ENCODE peak calls at places on chromosomes 11 and 22, in five cellular contexts. X, L, M, S and R are unnamed samples.

GRCh38 chr11:87252869-87253268 is 215.1 kb downstream of the TMEM135 start:
- DNase-seq in M (no peak), X (no peak), L (no peak), S (no peak), R (no peak)

GRCh38 chr11:71086687-71087258 is 165.6 kb downstream of the SHANK2 start:
- DNase-seq in S (no peak), M (no peak), X (no peak), L (no peak), R (peak)

GRCh38 chr11:10846664-10847063 is 11.2 kb downstream of the ZBED5 start:
- DNase-seq in X (no peak), M (no peak), S (no peak), L (no peak), R (no peak)

GRCh38 chr22:47588583-47588970 is 826.1 kb downstream of the TBC1D22A start:
- DNase-seq in L (no peak), X (no peak), S (peak), M (no peak), R (no peak)

GRCh38 chr11:117631336-117632090 is 165.5 kb downstream of the DSCAML1 start:
- DNase-seq in L (no peak), S (no peak), M (no peak), X (no peak), R (no peak)

GRCh38 chr11:13183094-13183825 is 94.3 kb upstream of the BMAL1 start:
- DNase-seq in L (no peak), S (no peak), M (no peak), X (no peak), R (peak)

GRCh38 chr11:2194877-2195755 is 23.5 kb upstream of the TH start:
- DNase-seq in S (no peak), X (peak), M (no peak), L (no peak), R (peak)

GRCh38 chr11:125358254-125358840 is 137.7 kb downstream of the FEZ1 start:
- DNase-seq in X (no peak), M (no peak), L (no peak), S (no peak), R (peak)

GRCh38 chr22:40829131-40829530 is 10.0 kb upstream of the SLC25A17 start:
- DNase-seq in L (no peak), S (no peak), M (no peak), X (no peak), R (no peak)

GRCh38 chr11:7219457-7219856 is 32.2 kb upstream of the SYT9 start:
- DNase-seq in S (no peak), X (no peak), L (no peak), M (no peak), R (no peak)

GRCh38 chr22:39620924-39621690 is 50.6 kb downstream of the CACNA1I start:
- DNase-seq in L (no peak), X (no peak), S (no peak), M (no peak), R (no peak)

GRCh38 chr22:35197071-35197470 is 60.2 kb upstream of the HMGXB4 start:
- DNase-seq in S (no peak), L (no peak), M (no peak), X (no peak), R (no peak)

GRCh38 chr11:9604134-9604533 is 30.7 kb downstream of the WEE1 start:
- DNase-seq in M (no peak), L (no peak), S (no peak), X (no peak), R (no peak)

GRCh38 chr22:35131423-35132050 is 65.6 kb downstream of the ISX start:
- DNase-seq in X (no peak), L (no peak), S (no peak), M (no peak), R (no peak)

GRCh38 chr11:66548041-66548440 is 1.3 kb downstream of the ACTN3 start:
- DNase-seq in X (no peak), L (no peak), M (no peak), S (no peak), R (no peak)

DNA sequence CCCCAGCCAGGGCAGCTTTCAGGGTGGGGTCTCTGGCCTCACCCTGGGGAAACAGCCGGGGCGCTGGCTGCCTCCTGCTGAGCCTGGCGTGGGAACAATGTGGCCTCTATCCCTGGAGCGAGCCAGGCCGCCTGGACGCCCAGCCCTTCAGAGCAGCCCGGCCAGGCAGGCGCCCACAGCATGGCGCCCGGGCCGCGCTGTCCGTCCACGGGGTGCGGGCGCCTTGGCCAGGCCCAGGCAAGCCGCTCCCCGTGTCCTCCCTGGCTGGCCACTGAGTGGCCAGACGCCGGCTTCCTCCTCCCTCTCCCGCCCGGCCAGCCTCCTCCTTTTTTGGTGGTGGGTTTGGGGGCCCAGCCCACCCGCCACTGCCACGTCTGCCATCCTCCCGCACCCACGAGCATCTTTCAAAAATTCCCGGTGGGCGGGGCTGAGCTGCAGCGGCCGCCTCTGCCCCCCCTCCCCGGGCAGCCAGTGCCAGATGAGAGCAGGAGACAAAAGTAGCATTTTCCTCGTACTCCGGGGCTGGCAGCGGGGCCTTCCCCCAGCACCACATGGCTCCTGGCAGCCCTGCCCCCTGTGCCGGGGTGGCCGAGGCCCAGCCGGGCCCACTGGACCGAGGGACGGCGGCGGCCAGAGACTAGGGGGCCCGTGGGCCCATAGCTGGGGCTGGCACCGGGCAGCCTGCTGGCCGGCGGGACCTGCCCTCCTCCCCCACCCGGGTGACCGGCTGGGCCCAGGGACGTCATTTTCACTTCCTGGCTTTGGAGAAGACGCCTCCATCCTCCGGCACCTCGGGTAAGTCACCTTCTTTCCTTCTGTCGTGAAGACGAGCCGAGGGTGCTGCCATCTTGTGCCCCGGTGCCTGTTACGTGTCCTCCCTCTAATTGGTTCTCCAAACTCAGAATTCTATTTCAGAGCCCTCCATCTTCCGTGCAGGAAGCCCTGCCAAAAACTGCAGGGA is 70.2 kb upstream of the PPARA start:
- DNase-seq in X (no peak), S (peak), L (no peak), M (no peak), R (peak)
- H3K4me3 ChIP-seq in X (no peak), S (peak), L (peak), M (no peak), R (peak)

DNA sequence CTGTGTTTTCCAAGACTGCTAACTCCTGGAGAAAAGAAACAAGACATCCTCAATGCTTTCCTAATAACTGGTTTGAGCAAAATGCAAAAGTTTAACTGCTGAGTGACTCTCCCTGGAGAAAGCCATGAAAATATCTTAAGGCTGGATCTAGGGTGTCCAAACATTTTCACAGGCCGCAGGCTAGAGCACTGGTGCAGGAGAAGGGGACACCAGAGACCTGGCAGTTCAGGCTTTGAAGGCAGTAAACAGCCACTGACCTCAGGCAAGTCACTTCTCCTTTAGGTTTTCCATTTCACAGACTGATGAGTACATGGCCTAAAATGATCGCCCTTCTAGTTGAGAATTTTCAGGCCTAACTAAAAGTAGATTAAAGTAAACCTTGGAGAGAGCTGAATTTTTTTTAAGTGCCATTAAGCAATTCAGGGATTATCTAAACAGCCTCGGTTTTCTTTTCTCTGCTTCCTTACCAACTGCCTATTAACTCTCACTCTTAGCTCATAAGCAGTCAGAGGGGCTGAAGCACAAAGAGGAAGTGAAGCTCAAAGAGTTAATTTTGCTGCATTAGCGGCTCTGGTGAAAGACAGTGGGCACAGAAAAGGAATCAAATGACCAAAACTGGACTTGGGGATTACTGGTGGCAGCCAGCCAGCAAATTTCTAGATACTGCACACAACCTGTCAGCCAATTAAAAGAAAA is 2.3 kb downstream of the CHKA start:
- DNase-seq in L (no peak), S (no peak), X (no peak), M (no peak), R (no peak)
- H3K4me3 ChIP-seq in L (no peak), S (peak), X (no peak), M (no peak), R (no peak)

DNA sequence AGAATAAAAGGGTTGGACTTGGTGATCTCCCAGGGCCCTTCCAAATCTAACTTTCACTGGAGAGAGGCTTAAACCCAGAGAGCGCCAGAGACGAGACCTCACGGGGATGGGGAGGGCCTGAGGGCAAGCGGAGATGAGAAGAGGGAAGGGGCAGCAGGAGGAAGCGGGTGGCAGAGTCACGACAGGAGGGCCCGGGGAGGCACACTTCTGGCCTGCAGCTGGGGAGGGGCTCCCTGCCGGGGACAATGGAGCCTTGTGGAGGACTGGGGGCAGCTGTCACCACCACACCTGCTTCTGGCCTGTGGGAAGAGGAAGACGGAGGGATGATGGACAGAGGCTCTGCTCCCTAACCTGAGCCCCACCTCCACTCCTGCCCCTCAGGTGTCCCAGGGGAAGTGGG is 40.2 kb downstream of the PDE2A start:
- DNase-seq in L (no peak), M (no peak), X (no peak), S (no peak), R (no peak)
- H3K4me3 ChIP-seq in L (no peak), M (no peak), X (no peak), S (no peak), R (no peak)

GRCh38 chr22:31970490-31971444 is 26.4 kb downstream of the YWHAH start:
- DNase-seq in L (no peak), M (no peak), S (peak), X (peak), R (peak)
- H3K4me3 ChIP-seq in L (peak), M (peak), S (peak), X (peak), R (peak)

DNA sequence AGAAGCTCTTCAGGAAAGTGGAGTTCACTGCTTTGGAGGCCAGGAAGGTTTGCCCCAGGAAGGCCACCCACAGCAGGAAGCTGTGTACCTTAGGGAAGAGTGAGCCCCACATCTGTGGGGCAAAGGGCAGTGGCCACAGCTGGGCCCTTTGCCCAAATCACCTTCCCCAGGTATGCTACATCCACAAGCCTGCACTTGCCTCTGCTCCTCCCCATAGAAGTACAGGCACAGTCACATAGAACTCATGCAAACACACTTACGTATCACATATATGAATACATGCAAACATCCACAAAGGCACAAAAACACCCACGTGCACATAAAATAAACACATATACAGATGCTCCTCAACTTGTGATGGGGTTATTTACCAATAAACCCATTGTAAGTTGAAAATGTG is 2.1 kb downstream of the TRIM29 start:
- DNase-seq in X (no peak), M (no peak), S (peak), L (no peak), R (no peak)
- H3K4me3 ChIP-seq in X (no peak), M (no peak), S (no peak), L (no peak), R (no peak)

GRCh38 chr11:43685483-43685882 is 4.9 kb downstream of the HSD17B12 start:
- DNase-seq in S (no peak), M (no peak), L (no peak), X (no peak), R (no peak)
- H3K4me3 ChIP-seq in S (no peak), M (no peak), L (no peak), X (no peak), R (no peak)

GRCh38 chr22:24027389-24027980 is 16.4 kb downstream of the CABIN1 start:
- DNase-seq in X (no peak), S (no peak), L (no peak), M (no peak), R (no peak)

GRCh38 chr22:24027991-24028390 is 16.9 kb downstream of the CABIN1 start:
- DNase-seq in M (no peak), S (no peak), X (no peak), L (no peak), R (no peak)

GRCh38 chr22:24026056-24026455 is 15.0 kb downstream of the CABIN1 start:
- DNase-seq in S (no peak), X (no peak), L (no peak), M (no peak), R (no peak)

GRCh38 chr22:24025475-24025874 is 14.4 kb downstream of the CABIN1 start:
- DNase-seq in L (no peak), S (no peak), X (no peak), M (no peak), R (no peak)

DNA sequence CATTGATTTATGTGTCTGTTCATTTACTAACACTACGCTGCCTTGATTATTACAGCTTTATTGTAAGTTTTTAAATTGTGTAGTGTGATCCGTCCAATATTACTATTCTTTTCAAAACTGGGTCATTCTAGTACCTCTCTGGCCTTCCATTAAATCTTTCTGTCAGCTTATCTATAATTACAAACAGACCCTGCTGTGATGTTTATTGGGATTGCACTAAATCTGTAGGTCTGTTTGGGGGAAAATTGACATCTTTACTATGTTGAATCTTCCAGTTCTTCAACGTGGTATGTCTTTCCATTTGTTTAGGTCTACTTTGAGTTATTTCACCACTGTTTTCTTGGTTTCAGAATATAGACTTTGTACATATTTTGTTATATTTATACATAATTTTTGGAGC is 15.6 kb downstream of the CABIN1 start:
- DNase-seq in L (no peak), M (no peak), S (no peak), X (no peak), R (no peak)
- H3K4me3 ChIP-seq in L (no peak), M (no peak), S (no peak), X (no peak), R (no peak)

DNA sequence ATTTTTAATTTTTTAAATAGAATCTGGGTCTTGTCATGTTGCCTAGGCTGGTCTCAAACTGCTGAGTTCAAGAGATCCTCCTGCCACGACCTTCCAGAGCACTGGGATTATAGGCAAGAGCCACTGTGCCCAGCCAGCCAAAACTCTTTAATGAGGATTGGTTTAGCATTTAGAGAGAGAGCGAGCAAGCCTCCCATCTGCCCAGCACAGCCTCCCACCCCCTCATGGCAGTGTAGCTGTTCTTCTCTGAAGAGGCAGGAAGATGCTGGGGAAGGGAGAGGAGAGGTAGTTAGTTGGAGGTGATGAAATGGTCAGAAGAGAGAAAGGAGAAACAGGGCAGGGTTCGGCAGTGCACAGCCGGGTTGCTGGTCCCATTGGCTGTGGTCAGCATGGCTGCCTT is 105.7 kb downstream of the SCN3B start:
- DNase-seq in M (no peak), L (no peak), S (no peak), X (no peak), R (no peak)
- H3K4me3 ChIP-seq in M (no peak), L (no peak), S (no peak), X (no peak), R (no peak)

GRCh38 chr11:120953230-120953558 is 70.7 kb upstream of the TBCEL start:
- DNase-seq in S (no peak), X (no peak), L (no peak), M (no peak), R (no peak)

GRCh38 chr11:120954381-120954780 is 69.5 kb upstream of the TBCEL start:
- DNase-seq in X (no peak), L (no peak), S (no peak), M (no peak), R (no peak)

GRCh38 chr11:120950880-120951279 is 73.0 kb upstream of the TBCEL start:
- DNase-seq in L (no peak), M (no peak), S (no peak), X (no peak), R (no peak)

GRCh38 chr11:120956710-120957500 is 67.0 kb upstream of the TBCEL start:
- DNase-seq in X (peak), M (no peak), S (no peak), L (no peak), R (no peak)

DNA sequence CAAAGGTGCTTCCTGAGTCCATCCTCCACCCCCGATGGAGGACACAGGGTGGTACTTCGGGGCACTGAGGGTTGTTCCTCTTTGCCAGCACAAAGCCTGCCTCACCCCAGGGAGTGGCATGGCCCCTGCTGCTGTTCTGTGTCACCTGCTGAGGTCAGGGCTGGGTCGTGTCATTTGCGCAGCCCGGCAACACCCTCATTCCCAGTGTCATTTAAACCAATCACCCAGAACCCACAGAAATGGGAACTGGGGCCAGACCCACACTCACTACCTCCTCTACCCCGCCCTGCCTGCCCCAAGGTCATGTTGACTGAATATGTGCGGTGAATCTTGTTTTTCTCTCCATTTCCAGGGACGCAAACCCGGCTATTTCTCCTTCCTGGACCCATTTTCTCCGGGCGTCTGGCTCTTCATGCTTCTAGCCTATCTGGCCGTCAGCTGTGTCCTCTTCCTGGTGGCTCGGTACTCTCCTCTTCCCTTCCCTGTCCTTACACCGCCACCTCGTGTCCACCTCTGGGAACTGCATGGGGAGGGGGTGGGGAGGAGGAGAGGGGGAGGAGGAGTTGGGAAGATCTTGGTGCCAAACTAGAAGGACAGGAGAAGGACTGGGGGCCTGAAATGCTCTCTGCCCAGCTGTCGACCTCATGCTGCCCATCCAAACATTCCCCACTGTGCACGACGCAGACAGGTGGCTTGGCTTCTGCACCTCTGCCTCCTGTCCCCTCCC is 71.2 kb upstream of the TBCEL start:
- DNase-seq in X (peak), L (peak), S (peak), M (peak), R (peak)
- H3K4me3 ChIP-seq in X (peak), L (no peak), S (no peak), M (no peak), R (no peak)